ENCODE peak calls at places on chromosomes 5 and 9, in ten cellular contexts. J is stimulated activated CD8-positive, alpha-beta memory T cell treated with anti-CD3 and anti-CD28 coated beads, Interleukin-2, amount 100 ng/mL, for 1 hour; Y is GM04504; R is SW480; Z is nephron progenitor cell; D is effector memory CD8-positive, alpha-beta T cell; O is NAMALWA; Q is NT2/D1; F is AML-193; X is activated T-cell treated with anti-CD3 and anti-CD28 coated beads for 48 hours. B is an unnamed sample.

GRCh38 chr9:110744753-110745522 is 76.3 kb downstream of the MUSK start:
- DNase-seq in J (no peak), Y (peak), R (peak), Z (no peak), D (no peak), O (no peak), Q (peak), F (no peak), X (no peak), B (no peak)

GRCh38 chr5:93600409-93601052 is 17.5 kb downstream of the NR2F1 start:
- DNase-seq in J (no peak), Y (no peak), R (no peak), Z (no peak), D (no peak), O (no peak), Q (no peak), F (no peak), X (no peak), B (no peak)

GRCh38 chr5:160635678-160636077 is 214.0 kb downstream of the PTTG1 start:
- DNase-seq in J (no peak), Y (no peak), R (no peak), Z (no peak), D (no peak), O (no peak), Q (no peak), F (no peak), X (no peak), B (no peak)

GRCh38 chr5:68849103-68849502 is 244.7 kb upstream of the SLC30A5 start:
- DNase-seq in J (no peak), Y (no peak), R (no peak), Z (no peak), D (no peak), O (no peak), Q (no peak), F (no peak), X (no peak), B (no peak)

GRCh38 chr5:178778919-178779318 is 48.5 kb upstream of the ZNF354A start:
- DNase-seq in J (no peak), Y (no peak), R (no peak), Z (no peak), D (no peak), O (no peak), Q (no peak), F (no peak), X (no peak), B (no peak)

GRCh38 chr9:110426052-110426709 is 88.5 kb upstream of the TXNDC8 start:
- DNase-seq in J (no peak), Y (no peak), R (no peak), Z (no peak), D (no peak), O (no peak), Q (no peak), F (peak), X (no peak), B (no peak)

GRCh38 chr5:150999704-151000452 is 20.5 kb upstream of the GPX3 start:
- DNase-seq in J (no peak), Y (no peak), R (no peak), Z (no peak), D (no peak), O (no peak), Q (no peak), F (no peak), X (no peak), B (no peak)

GRCh38 chr5:41857989-41858388 is 12.2 kb downstream of the OXCT1 start:
- DNase-seq in J (no peak), Y (no peak), R (no peak), Z (no peak), D (no peak), O (no peak), Q (no peak), F (no peak), X (no peak), B (no peak)

GRCh38 chr5:106254784-106255183 is 1416.0 kb downstream of the EFNA5 start:
- DNase-seq in J (no peak), Y (no peak), R (no peak), Z (no peak), D (no peak), O (no peak), Q (peak), F (no peak), X (no peak), B (no peak)